ENCODE peak calls at places on chromosomes 16 and 17, in six cellular contexts. N, K, U, Y, S and Q are unnamed samples. For H3K4me1, the result is how much of the 10 kb centered on the place peaks cover.

GRCh38 chr16:85528528-85529387 is 84.4 kb upstream of the GSE1 start:
- DNase-seq in N (no peak), K (no peak), U (no peak), Y (peak), S (no peak), Q (no peak)

GRCh38 chr17:11871773-11872172 is 125.5 kb downstream of the ZNF18 start:
- DNase-seq in N (no peak), K (no peak), U (no peak), Y (no peak), S (no peak), Q (no peak)

GRCh38 chr17:4566785-4567184 is 6.4 kb upstream of the GGT6 start:
- DNase-seq in N (peak), K (peak), U (no peak), Y (no peak), S (peak), Q (peak)

GRCh38 chr16:2043296-2043979 is 4.2 kb downstream of the NTHL1 start:
- DNase-seq in N (peak), K (no peak), U (no peak), Y (no peak), S (no peak), Q (no peak)

GRCh38 chr17:8758137-8758596 is at the start of gene SPDYE4:
- DNase-seq in N (no peak), K (no peak), U (no peak), Y (no peak), S (no peak), Q (no peak)

GRCh38 chr17:44174427-44174826 is 3.9 kb downstream of the ASB16 start:
- DNase-seq in N (peak), K (no peak), U (no peak), Y (no peak), S (no peak), Q (no peak)

GRCh38 chr17:74008196-74008595 is 195.3 kb upstream of the RPL38 start:
- DNase-seq in N (no peak), K (peak), U (no peak), Y (no peak), S (no peak), Q (peak)

GRCh38 chr17:62898239-62898864 is 67.7 kb upstream of the TANC2 start:
- DNase-seq in N (peak), K (no peak), U (no peak), Y (no peak), S (no peak), Q (peak)

GRCh38 chr17:59846391-59847165 is 46.2 kb downstream of the TUBD1 start:
- DNase-seq in N (peak), K (no peak), U (peak), Y (peak), S (peak), Q (no peak)

GRCh38 chr17:48625502-48626201 is 506 bp downstream of the HOXB9 start:
- DNase-seq in N (no peak), K (peak), U (no peak), Y (no peak), S (no peak), Q (peak)

GRCh38 chr17:42456223-42457106 is 2.2 kb upstream of the ATP6V0A1 start:
- DNase-seq in N (no peak), K (no peak), U (no peak), Y (no peak), S (peak), Q (peak)

GRCh38 chr16:17334096-17334495 is 136.7 kb downstream of the XYLT1 start:
- DNase-seq in N (no peak), K (no peak), U (no peak), Y (peak), S (peak), Q (no peak)

GRCh38 chr16:5706206-5706605 is 608.6 kb upstream of the EEF2KMT start:
- DNase-seq in N (no peak), K (no peak), U (no peak), Y (no peak), S (no peak), Q (peak)

GRCh38 chr17:31327534-31328526 is 6.4 kb upstream of the EVI2A start:
- DNase-seq in N (no peak), K (no peak), U (no peak), Y (no peak), S (peak), Q (no peak)

GRCh38 chr16:49698931-49699715 is 156.8 kb downstream of the ZNF423 start:
- DNase-seq in N (peak), K (peak), U (peak), Y (peak), S (no peak), Q (peak)

GRCh38 chr17:82092094-82092586 is 5.9 kb downstream of the FASN start:
- DNase-seq in N (peak), K (no peak), U (no peak), Y (no peak), S (no peak), Q (no peak)

GRCh38 chr16:86631441-86631840 is 53.1 kb downstream of the FOXL1 start:
- DNase-seq in N (peak), K (no peak), U (no peak), Y (no peak), S (no peak), Q (no peak)

GRCh38 chr17:19371259-19372003 is 6.9 kb upstream of the MAPK7 start:
- DNase-seq in N (no peak), K (no peak), U (peak), Y (peak), S (no peak), Q (no peak)

GRCh38 chr16:89863741-89864391 is 9.5 kb upstream of the TCF25 start:
- DNase-seq in N (peak), K (no peak), U (no peak), Y (no peak), S (peak), Q (no peak)

GRCh38 chr16:64133396-64133795 is 988.5 kb downstream of the CDH11 start:
- DNase-seq in N (no peak), K (no peak), U (no peak), Y (no peak), S (no peak), Q (no peak)

GRCh38 chr17:30780343-30780742 is 44.1 kb downstream of the CRLF3 start:
- DNase-seq in N (no peak), K (no peak), U (no peak), Y (no peak), S (no peak), Q (no peak)

GRCh38 chr16:83623091-83623730 is 184.6 kb upstream of the HSBP1 start:
- DNase-seq in N (no peak), K (no peak), U (no peak), Y (no peak), S (no peak), Q (no peak)

GRCh38 chr16:88927661-88928060 is 49.3 kb downstream of the CBFA2T3 start:
- DNase-seq in N (peak), K (no peak), U (no peak), Y (no peak), S (no peak), Q (no peak)

GRCh38 chr17:75531724-75532090 is 6.2 kb downstream of the LLGL2 start:
- DNase-seq in N (no peak), K (no peak), U (no peak), Y (no peak), S (no peak), Q (no peak)

GRCh38 chr16:11016524-11016988 is 72.2 kb downstream of the CLEC16A start:
- DNase-seq in N (no peak), K (no peak), U (no peak), Y (no peak), S (peak), Q (no peak)

GRCh38 chr17:3710951-3711383 is 12.7 kb upstream of the HASPIN start:
- DNase-seq in N (no peak), K (no peak), U (no peak), Y (no peak), S (peak), Q (no peak)

GRCh38 chr17:38444151-38444550 is 15.9 kb downstream of the ARHGAP23 start:
- DNase-seq in N (peak), K (peak), U (peak), Y (peak), S (peak), Q (peak)

DNA sequence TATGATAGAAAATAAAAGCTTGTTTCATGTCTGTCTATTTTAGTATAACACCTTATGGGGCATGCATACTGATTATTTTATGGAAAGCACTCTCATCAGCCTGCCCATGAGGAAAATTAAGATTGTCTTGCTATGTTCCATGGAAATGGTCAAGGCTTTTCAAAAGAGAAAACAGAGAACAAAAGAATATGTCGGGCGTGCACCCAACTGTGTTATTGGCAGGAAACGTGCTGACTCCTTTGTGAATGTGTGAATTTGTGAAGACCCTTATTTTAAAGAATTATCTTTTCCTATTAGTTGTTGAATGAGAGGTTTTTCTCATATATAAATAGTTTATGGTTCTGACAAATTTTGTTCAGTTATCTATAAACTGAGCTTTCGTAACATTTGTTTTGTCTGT is 179.9 kb downstream of the BCAS3 start:
- DNase-seq in N (no peak), K (no peak), U (no peak), Y (no peak), S (no peak), Q (no peak)
- H3K4me1 ChIP-seq in N (under half), K (under half), U (under half), Y (under half), S (under half), Q (under half)

GRCh38 chr16:67396775-67397450 is 3.6 kb upstream of the TPPP3 start:
- DNase-seq in N (no peak), K (no peak), U (no peak), Y (no peak), S (no peak), Q (no peak)

GRCh38 chr16:67396159-67396774 is 3.0 kb upstream of the TPPP3 start:
- DNase-seq in N (peak), K (peak), U (peak), Y (peak), S (peak), Q (peak)

GRCh38 chr16:67397812-67398545 is 4.7 kb upstream of the TPPP3 start:
- DNase-seq in N (no peak), K (no peak), U (no peak), Y (no peak), S (no peak), Q (no peak)

GRCh38 chr16:67398546-67399217 is 5.4 kb upstream of the TPPP3 start:
- DNase-seq in N (no peak), K (no peak), U (no peak), Y (no peak), S (no peak), Q (no peak)

GRCh38 chr16:67397451-67397801 is 4.1 kb upstream of the TPPP3 start:
- DNase-seq in N (peak), K (no peak), U (no peak), Y (no peak), S (no peak), Q (no peak)
- H3K27ac ChIP-seq in N (peak), K (no peak), U (no peak), Y (peak), S (no peak), Q (no peak)

GRCh38 chr17:39761861-39762496 is 24.2 kb downstream of the GRB7 start:
- DNase-seq in N (no peak), K (no peak), U (no peak), Y (no peak), S (no peak), Q (no peak)
- H3K4me1 ChIP-seq in N (under half), K (under half), U (under half), Y (under half), S (under half), Q (under half)

GRCh38 chr17:13581925-13582324 is 19.8 kb downstream of the HS3ST3A1 start:
- DNase-seq in N (no peak), K (no peak), U (no peak), Y (no peak), S (no peak), Q (no peak)

GRCh38 chr17:13584701-13585080 is 17.0 kb downstream of the HS3ST3A1 start:
- DNase-seq in N (no peak), K (no peak), U (no peak), Y (no peak), S (peak), Q (no peak)

GRCh38 chr17:13582776-13583414 is 18.8 kb downstream of the HS3ST3A1 start:
- DNase-seq in N (no peak), K (no peak), U (no peak), Y (no peak), S (peak), Q (no peak)

GRCh38 chr17:13587487-13588338 is 14.0 kb downstream of the HS3ST3A1 start:
- DNase-seq in N (no peak), K (no peak), U (no peak), Y (no peak), S (peak), Q (no peak)

DNA sequence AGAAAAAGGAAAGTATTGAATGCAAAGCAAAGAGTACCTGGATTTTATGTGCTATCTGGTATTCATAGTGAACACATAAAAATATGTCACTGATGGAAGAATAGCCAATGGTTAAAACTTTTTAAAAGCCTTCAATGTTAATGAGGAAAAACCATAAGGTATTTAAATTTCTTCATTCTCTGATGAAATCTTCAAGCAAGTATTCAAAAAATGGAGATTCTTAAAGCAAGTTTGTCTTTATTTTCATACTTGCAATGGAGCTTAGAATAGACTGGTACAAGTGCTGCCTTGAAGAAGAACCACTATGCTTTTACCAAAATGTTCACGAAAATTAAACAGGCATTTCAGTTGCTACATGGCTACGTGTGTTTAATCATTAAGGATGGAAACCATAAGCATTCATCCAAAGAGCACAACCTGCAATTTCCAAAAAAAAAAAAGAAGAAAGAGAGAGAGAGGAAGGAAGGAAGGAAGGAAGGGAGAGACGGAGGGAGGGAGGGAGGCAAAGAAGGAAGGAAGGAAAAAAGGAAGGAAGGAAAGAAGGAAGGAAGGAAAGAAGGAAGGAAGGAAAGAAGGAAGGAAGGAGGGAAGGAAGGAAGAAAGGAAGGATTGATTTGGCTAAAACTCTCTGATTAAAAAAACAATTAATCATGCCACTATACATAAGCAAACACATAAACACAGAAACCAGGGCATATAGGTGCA is 17.6 kb downstream of the HS3ST3A1 start:
- DNase-seq in N (no peak), K (no peak), U (no peak), Y (no peak), S (no peak), Q (no peak)
- H3K27ac ChIP-seq in N (no peak), K (no peak), U (no peak), Y (no peak), S (peak), Q (no peak)

GRCh38 chr17:39658346-39658745 is 6.8 kb upstream of the TCAP start:
- DNase-seq in N (no peak), K (no peak), U (no peak), Y (no peak), S (no peak), Q (no peak)
- H3K4me1 ChIP-seq in N (under half), K (under half), U (under half), Y (under half), S (under half), Q (under half)

DNA sequence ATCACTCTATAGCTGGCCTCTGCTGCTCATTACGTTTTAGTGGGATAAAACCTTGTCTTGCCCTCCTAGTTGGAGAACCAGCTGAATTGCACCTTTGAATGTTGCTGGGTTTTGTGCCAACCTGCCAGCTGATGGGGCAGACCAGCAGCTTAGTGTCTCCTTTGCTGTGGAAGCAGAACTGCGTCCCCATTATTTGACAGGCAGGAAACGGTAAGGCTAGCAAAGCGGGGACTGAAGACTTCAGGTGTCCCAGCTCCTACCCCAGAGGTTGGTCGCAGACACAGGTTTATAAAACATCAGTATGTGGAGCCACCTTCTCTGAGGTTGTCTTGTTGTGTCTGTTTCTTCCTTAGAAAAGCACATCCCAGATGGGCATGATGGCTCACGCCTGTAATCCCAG is 158.1 kb downstream of the PRKCA start:
- DNase-seq in N (no peak), K (no peak), U (no peak), Y (no peak), S (no peak), Q (no peak)
- H3K27ac ChIP-seq in N (no peak), K (no peak), U (no peak), Y (no peak), S (peak), Q (no peak)

DNA sequence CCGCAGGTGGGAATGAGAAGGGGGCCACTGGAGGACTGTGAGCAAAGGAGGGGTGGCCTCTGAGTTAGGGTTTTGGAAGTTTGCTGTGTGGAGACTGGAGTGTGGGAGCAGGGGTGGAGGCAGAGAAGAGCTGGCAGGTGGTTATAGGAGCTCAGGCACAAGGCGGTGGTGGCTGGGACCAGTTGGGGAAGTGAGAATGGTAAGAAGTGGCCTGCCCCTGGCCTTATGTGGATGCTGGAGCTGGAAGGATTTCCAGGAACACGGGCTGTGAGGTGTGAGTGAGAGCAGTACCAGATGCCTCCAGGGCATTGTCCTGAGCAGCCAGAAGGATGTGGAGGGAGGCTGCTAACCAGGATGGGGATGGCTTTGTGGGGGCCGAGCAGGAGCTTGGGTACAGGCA is 277.2 kb downstream of the SNX29 start:
- DNase-seq in N (no peak), K (no peak), U (no peak), Y (no peak), S (no peak), Q (no peak)
- H3K4me1 ChIP-seq in N (under half), K (under half), U (under half), Y (under half), S (under half), Q (under half)